ENCODE peak calls at places on chromosomes 5 and 9, in eight cellular contexts. R is mucosa of descending colon, T is ovary, U is heart left ventricle, X is SK-N-SH, N is HCT116, B is OCI-LY7, K is heart right ventricle. D is an unnamed sample. For H3K4me1 and H3K36me3, the result is how much of the 10 kb centered on the place peaks cover.

GRCh38 chr5:37837101-37838032 is 2.5 kb downstream of the GDNF start:
- DNase-seq in T (peak), U (peak), R (peak), K (peak), X (peak), B (peak), N (peak), D (peak)

GRCh38 chr9:127899200-127899943 is at the start of gene ST6GALNAC6:
- DNase-seq in U (peak), N (no peak), K (peak), R (peak), X (peak), T (peak), B (peak), D (peak)

GRCh38 chr5:179166171-179166885 is 106.2 kb downstream of the ZNF354C start:
- DNase-seq in R (no peak), U (peak), K (no peak), T (no peak), B (no peak), N (no peak), X (no peak), D (no peak)

GRCh38 chr5:41637424-41637823 is 127.0 kb upstream of the PLCXD3 start:
- DNase-seq in R (no peak), X (no peak), U (no peak), N (no peak), K (no peak), B (no peak), T (no peak), D (no peak)

GRCh38 chr5:138651767-138652117 is 76.5 kb upstream of the HSPA9 start:
- DNase-seq in X (no peak), T (no peak), R (no peak), B (no peak), K (no peak), N (no peak), U (no peak), D (no peak)

GRCh38 chr9:121261107-121261460 is 6.9 kb upstream of the GSN start:
- DNase-seq in X (peak), N (no peak), U (no peak), K (no peak), R (no peak), B (no peak), T (no peak), D (no peak)

GRCh38 chr5:9283021-9283420 is 262.9 kb downstream of the SEMA5A start:
- DNase-seq in U (no peak), B (no peak), K (no peak), N (no peak), R (no peak), X (no peak), T (no peak), D (no peak)

GRCh38 chr9:133982971-133983720 is 9.0 kb downstream of the VAV2 start:
- DNase-seq in B (no peak), R (peak), N (no peak), K (no peak), U (peak), T (peak), X (no peak), D (no peak)

GRCh38 chr5:45695011-45695667 is 1.0 kb downstream of the HCN1 start:
- DNase-seq in T (no peak), B (no peak), N (no peak), X (peak), U (no peak), K (no peak), R (peak), D (no peak)

GRCh38 chr9:15079989-15080388 is 169.8 kb upstream of the FREM1 start:
- DNase-seq in N (no peak), K (no peak), R (no peak), B (no peak), T (no peak), X (no peak), U (no peak), D (no peak)

GRCh38 chr5:6465831-6466790 is 17.5 kb downstream of the UBE2QL1 start:
- DNase-seq in R (no peak), B (no peak), N (no peak), K (no peak), T (no peak), U (no peak), X (no peak), D (no peak)

GRCh38 chr5:144361406-144361805 is 190.7 kb downstream of the KCTD16 start:
- DNase-seq in U (no peak), T (no peak), R (no peak), B (no peak), X (no peak), N (no peak), K (no peak), D (no peak)

GRCh38 chr9:81344366-81344765 is 345.0 kb downstream of the TLE1 start:
- DNase-seq in N (no peak), B (no peak), R (no peak), X (no peak), T (no peak), K (no peak), U (no peak), D (no peak)

GRCh38 chr9:137064027-137064879 is 6.1 kb downstream of the SAPCD2 start:
- DNase-seq in T (peak), R (peak), X (peak), B (peak), K (peak), N (no peak), U (peak), D (peak)

GRCh38 chr5:73119492-73120157 is 750 bp upstream of the TMEM171 start:
- DNase-seq in B (no peak), T (no peak), R (peak), U (no peak), X (peak), K (no peak), N (no peak), D (no peak)

GRCh38 chr5:89729623-89730390 is 679.7 kb downstream of the CETN3 start:
- DNase-seq in N (peak), B (no peak), R (no peak), X (no peak), K (no peak), U (no peak), T (no peak), D (no peak)

GRCh38 chr5:180352116-180352975 is 790 bp downstream of the GFPT2 start:
- DNase-seq in K (peak), T (peak), X (peak), N (no peak), B (no peak), R (peak), U (no peak), D (peak)

GRCh38 chr9:34653610-34654072 is 1.7 kb downstream of the IL11RA start:
- DNase-seq in B (no peak), K (no peak), N (no peak), X (peak), R (peak), U (no peak), T (peak), D (no peak)

GRCh38 chr5:155839251-155840037 is 487.5 kb upstream of the SGCD start:
- DNase-seq in R (no peak), X (peak), N (no peak), K (no peak), U (no peak), B (peak), T (no peak), D (no peak)

GRCh38 chr9:86943223-86943870 is 4.0 kb downstream of the GAS1 start:
- DNase-seq in B (no peak), U (no peak), R (no peak), T (no peak), N (no peak), X (no peak), K (no peak), D (no peak)

GRCh38 chr9:110659891-110660541 is 8.6 kb upstream of the MUSK start:
- DNase-seq in T (no peak), N (no peak), K (no peak), B (no peak), U (no peak), R (no peak), X (peak), D (no peak)

GRCh38 chr5:142807378-142807911 is 37.3 kb downstream of the ARHGAP26 start:
- DNase-seq in N (no peak), K (peak), R (no peak), T (no peak), X (no peak), B (peak), U (peak), D (peak)

GRCh38 chr5:127590154-127590722 is 58.6 kb upstream of the CTXN3 start:
- DNase-seq in K (no peak), U (no peak), T (no peak), B (no peak), N (no peak), X (no peak), R (no peak), D (no peak)

GRCh38 chr9:112680731-112681402 is 37.0 kb downstream of the INIP start:
- DNase-seq in B (no peak), K (no peak), X (no peak), T (no peak), N (no peak), R (no peak), U (no peak), D (no peak)

GRCh38 chr9:129554649-129555048 is 66.3 kb downstream of the C9orf50 start:
- DNase-seq in T (no peak), B (no peak), X (no peak), K (no peak), U (no peak), R (no peak), N (no peak), D (peak)

GRCh38 chr9:111349766-111350165 is 19.7 kb upstream of the OR2K2 start:
- DNase-seq in K (no peak), T (no peak), U (no peak), R (no peak), X (no peak), N (no peak), B (no peak), D (no peak)

GRCh38 chr9:94156549-94157407 is 72.5 kb downstream of the PTPDC1 start:
- DNase-seq in U (peak), K (peak), N (no peak), B (no peak), T (peak), X (no peak), R (peak), D (peak)

GRCh38 chr9:3708751-3709150 is 182.9 kb upstream of the RFX3 start:
- DNase-seq in K (no peak), X (no peak), T (no peak), R (no peak), B (no peak), N (no peak), U (no peak), D (peak)

GRCh38 chr9:76232861-76233499 is 161.2 kb downstream of the RFK start:
- DNase-seq in R (no peak), N (no peak), T (no peak), B (no peak), U (no peak), X (no peak), K (no peak), D (no peak)

GRCh38 chr5:73942783-73943182 is 316.8 kb downstream of the ARHGEF28 start:
- DNase-seq in T (no peak), U (no peak), K (no peak), R (no peak), X (no peak), N (no peak), B (no peak), D (no peak)

GRCh38 chr5:34597034-34597433 is 59.1 kb upstream of the RAI14 start:
- DNase-seq in N (no peak), R (no peak), X (no peak), B (no peak), U (no peak), T (no peak), K (no peak), D (no peak)

GRCh38 chr9:86563350-86563749 is 209.1 kb upstream of the TUT7 start:
- DNase-seq in R (no peak), N (no peak), T (no peak), X (no peak), K (no peak), U (no peak), B (no peak), D (no peak)

GRCh38 chr5:310941-311434 is 10.5 kb upstream of the AHRR start:
- DNase-seq in N (no peak), R (no peak), K (no peak), B (no peak), X (no peak), U (no peak), T (no peak), D (no peak)

GRCh38 chr9:133968966-133969617 is 23.0 kb downstream of the VAV2 start:
- DNase-seq in T (no peak), U (peak), N (no peak), B (no peak), R (peak), X (no peak), K (no peak), D (no peak)

GRCh38 chr9:5879419-5880181 is 11.1 kb upstream of the MLANA start:
- DNase-seq in T (no peak), U (no peak), X (peak), R (no peak), K (no peak), B (no peak), N (peak), D (peak)

DNA sequence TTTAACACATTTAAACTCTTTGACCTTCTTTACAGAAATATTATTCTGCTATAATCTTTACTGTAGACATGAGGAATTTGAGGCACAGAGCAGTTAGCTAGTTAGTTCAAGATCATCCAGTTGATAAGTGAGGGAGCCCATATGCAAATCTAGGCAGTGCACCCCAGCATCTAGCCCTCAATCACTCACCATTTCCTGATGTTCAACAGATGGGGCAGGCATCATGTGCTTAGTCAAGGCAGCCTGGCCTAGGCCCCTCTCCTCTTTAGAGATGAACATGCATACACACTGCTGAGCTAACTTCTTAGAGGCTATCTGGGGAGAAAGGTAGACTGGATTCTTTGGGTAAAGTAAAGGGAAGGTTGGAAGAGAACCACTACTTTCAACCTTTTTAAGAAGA is 206.8 kb upstream of the SLC24A2 start:
- DNase-seq in X (no peak), N (no peak), T (no peak), K (no peak), B (no peak), R (no peak), U (no peak), D (no peak)
- H3K4me1 ChIP-seq in X (under half), N (under half), T (under half), K (under half), B (under half), R (under half), U (under half), D (under half)

GRCh38 chr5:135426102-135427082 is 20.8 kb downstream of the DCANP1 start:
- DNase-seq in R (no peak), X (peak), B (peak), N (peak), K (no peak), U (no peak), T (no peak), D (no peak)
- TF ChIP-seq CTCF in R (peak), X (peak), B (peak), N (peak), K (peak), U (peak), T (no peak), D (peak)

GRCh38 chr5:14850419-14851066 is 21.0 kb downstream of the ANKH start:
- DNase-seq in N (no peak), X (peak), R (no peak), U (no peak), K (no peak), B (no peak), T (no peak), D (no peak)
- H3K36me3 ChIP-seq in N (under half), X (under half), R (under half), U (under half), K (under half), B (under half), T (under half), D (under half)

GRCh38 chr5:14826714-14827113 is 44.9 kb downstream of the ANKH start:
- DNase-seq in K (no peak), R (no peak), U (no peak), X (no peak), T (no peak), N (no peak), B (no peak), D (no peak)
- H3K4me1 ChIP-seq in K (under half), R (under half), U (under half), X (under half), T (under half), N (under half), B (under half), D (under half)

GRCh38 chr5:64384761-64385160 is 121.1 kb upstream of the RGS7BP start:
- DNase-seq in B (peak), K (no peak), U (no peak), N (peak), T (no peak), R (no peak), X (peak), D (no peak)
- TF ChIP-seq CTCF in B (peak), K (no peak), U (no peak), N (peak), T (no peak), R (no peak), X (peak), D (no peak)

GRCh38 chr5:91367908-91368648 is 15.0 kb downstream of the ARRDC3 start:
- DNase-seq in B (no peak), X (no peak), K (no peak), T (no peak), N (no peak), U (no peak), R (no peak), D (peak)
- H3K36me3 ChIP-seq in B (half or more), X (half or more), K (half or more), T (under half), N (under half), U (under half), R (under half), D (half or more)

DNA sequence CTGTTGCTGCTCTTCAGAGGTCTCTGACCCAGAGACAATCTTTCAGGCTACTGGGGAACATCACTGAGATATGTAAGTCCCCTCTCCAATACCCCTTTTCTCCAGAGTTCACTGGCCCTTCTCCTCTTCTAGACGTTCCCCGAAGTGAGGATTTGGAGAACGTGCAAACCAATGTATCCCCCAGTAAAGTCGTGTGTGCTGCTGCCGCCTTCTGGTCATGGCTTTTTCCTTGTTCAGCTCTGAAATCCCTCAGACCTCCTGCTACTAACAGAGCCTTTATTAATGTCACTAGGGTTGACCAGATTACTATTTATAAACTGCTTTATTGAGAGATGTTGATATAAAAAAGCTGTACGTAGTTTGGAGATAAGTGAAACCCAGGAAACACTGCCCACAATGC is 1028.6 kb downstream of the CDH9 start:
- DNase-seq in N (no peak), R (no peak), X (no peak), U (no peak), K (no peak), T (no peak), B (no peak), D (peak)
- H3K4me1 ChIP-seq in N (under half), R (under half), X (under half), U (under half), K (under half), T (under half), B (under half), D (under half)